ENCODE peak calls at places on chromosomes 12 and 14, in five cellular contexts. V, H, G, R and N are unnamed samples.

GRCh38 chr12:1808798-1809480 is 11.4 kb upstream of the LRTM2 start:
- DNase-seq in G (no peak), V (no peak), R (no peak), H (no peak), N (no peak)

GRCh38 chr12:29148958-29149690 is at the start of gene FAR2:
- DNase-seq in V (peak), G (no peak), H (peak), R (no peak), N (no peak)

GRCh38 chr12:120115692-120116442 is 686 bp downstream of the RAB35 start:
- DNase-seq in V (peak), R (no peak), G (no peak), H (peak), N (peak)

GRCh38 chr12:49050507-49051372 is 9.9 kb downstream of the KMT2D start:
- DNase-seq in H (no peak), V (no peak), R (no peak), G (no peak), N (no peak)

GRCh38 chr14:102986810-102987579 is 64.5 kb downstream of the AMN start:
- DNase-seq in G (no peak), H (no peak), R (no peak), V (no peak), N (peak)

GRCh38 chr12:46342562-46343033 is 30.0 kb downstream of the SLC38A2 start:
- DNase-seq in R (no peak), H (peak), V (no peak), G (no peak), N (peak)

GRCh38 chr12:42070056-42070455 is 74.6 kb downstream of the GXYLT1 start:
- DNase-seq in G (no peak), V (no peak), R (no peak), H (no peak), N (no peak)

GRCh38 chr14:36233217-36233616 is 56.7 kb upstream of the PTCSC3 start:
- DNase-seq in G (no peak), H (no peak), R (no peak), V (no peak), N (no peak)

GRCh38 chr12:112980491-112981158 is 2.3 kb downstream of the OAS2 start:
- DNase-seq in H (no peak), G (no peak), R (no peak), V (no peak), N (no peak)

GRCh38 chr12:120598674-120599463 is 17.7 kb upstream of the POP5 start:
- DNase-seq in R (no peak), V (peak), G (no peak), H (peak), N (peak)

GRCh38 chr12:94545937-94546771 is 86.5 kb upstream of the CEP83 start:
- DNase-seq in G (peak), H (peak), R (peak), V (peak), N (peak)

GRCh38 chr12:52054231-52054837 is 3.1 kb downstream of the NR4A1 start:
- DNase-seq in V (no peak), G (no peak), R (no peak), H (no peak), N (no peak)

DNA sequence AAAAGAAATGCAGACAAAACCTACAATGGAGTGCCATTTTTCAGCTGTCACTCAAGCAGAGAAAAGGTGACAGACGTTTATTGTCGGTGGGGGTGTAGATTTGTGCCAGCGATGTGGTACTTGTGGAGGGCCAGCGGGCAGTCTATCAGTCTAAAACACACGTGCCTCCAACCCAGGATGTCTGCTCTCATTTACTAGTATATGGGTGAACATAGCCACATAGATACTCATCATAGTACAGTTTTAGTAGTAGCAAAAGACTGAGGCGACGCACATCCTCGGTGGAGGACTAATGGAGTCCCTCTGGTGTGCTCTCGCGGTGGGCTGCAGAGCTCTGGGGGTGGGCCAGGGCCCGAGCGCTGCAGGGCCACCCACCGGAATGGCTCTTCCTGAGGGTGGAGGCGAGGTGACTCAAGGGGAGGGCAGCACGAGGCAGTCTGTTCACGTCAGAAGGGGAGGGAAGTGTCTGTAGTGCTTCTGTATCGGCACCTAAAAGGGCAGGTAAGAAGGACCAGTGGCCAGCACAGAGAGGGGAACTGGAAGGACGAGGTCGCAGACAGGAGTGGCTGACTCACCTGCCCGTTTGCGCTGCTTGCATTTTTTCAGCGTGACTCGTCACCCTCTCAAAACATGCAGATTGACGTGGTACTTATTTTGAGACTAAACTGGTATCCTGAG is 26.1 kb downstream of the SFSWAP start:
- DNase-seq in R (peak), H (no peak), G (no peak), V (peak), N (no peak)
- TF ChIP-seq HDAC2 in R (no peak), H (no peak), G (no peak), V (no peak), N (no peak)

GRCh38 chr12:6851921-6852650 is at the start of gene USP5:
- DNase-seq in G (peak), V (peak), R (peak), H (peak), N (peak)

GRCh38 chr12:6852651-6853354 is 853 bp downstream of the USP5 start:
- DNase-seq in G (no peak), V (peak), R (no peak), H (peak), N (peak)

GRCh38 chr12:6854036-6854435 is 2.1 kb downstream of the USP5 start:
- DNase-seq in H (no peak), R (no peak), G (no peak), V (no peak), N (peak)

GRCh38 chr12:6853626-6854025 is 1.7 kb downstream of the USP5 start:
- DNase-seq in V (no peak), H (no peak), G (no peak), R (no peak), N (no peak)

DNA sequence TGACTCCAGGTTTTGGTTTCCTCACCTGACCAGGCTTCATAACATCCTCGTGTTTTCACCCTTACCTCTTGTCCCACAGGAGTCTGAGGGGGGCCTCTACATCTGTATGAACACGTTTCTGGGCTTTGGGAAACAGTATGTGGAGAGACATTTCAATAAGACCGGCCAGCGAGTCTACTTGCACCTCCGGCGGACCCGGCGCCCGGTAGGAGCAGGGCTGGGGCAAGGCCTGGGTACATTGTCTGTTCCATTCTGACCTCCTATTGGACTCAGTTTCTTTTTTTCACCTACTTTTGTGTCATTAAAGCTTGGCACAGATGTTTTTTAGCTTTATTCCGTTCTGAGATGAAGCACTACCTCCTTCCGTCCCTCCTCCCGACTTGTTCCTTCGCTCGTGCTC is 3.4 kb downstream of the USP5 start:
- DNase-seq in H (no peak), G (no peak), R (no peak), V (no peak), N (no peak)
- TF ChIP-seq HDAC2 in H (no peak), G (no peak), R (no peak), V (no peak), N (no peak)

GRCh38 chr12:115464008-115464672 is 780.2 kb upstream of the TBX3 start:
- DNase-seq in G (no peak), H (no peak), V (no peak), R (no peak), N (no peak)
- TF ChIP-seq HDAC2 in G (no peak), H (no peak), V (no peak), R (no peak), N (no peak)

GRCh38 chr14:105700622-105701288 is 174.4 kb downstream of the TMEM121 start:
- DNase-seq in G (peak), H (no peak), V (no peak), R (no peak), N (no peak)
- TF ChIP-seq HDAC2 in G (no peak), H (no peak), V (no peak), R (no peak), N (no peak)

DNA sequence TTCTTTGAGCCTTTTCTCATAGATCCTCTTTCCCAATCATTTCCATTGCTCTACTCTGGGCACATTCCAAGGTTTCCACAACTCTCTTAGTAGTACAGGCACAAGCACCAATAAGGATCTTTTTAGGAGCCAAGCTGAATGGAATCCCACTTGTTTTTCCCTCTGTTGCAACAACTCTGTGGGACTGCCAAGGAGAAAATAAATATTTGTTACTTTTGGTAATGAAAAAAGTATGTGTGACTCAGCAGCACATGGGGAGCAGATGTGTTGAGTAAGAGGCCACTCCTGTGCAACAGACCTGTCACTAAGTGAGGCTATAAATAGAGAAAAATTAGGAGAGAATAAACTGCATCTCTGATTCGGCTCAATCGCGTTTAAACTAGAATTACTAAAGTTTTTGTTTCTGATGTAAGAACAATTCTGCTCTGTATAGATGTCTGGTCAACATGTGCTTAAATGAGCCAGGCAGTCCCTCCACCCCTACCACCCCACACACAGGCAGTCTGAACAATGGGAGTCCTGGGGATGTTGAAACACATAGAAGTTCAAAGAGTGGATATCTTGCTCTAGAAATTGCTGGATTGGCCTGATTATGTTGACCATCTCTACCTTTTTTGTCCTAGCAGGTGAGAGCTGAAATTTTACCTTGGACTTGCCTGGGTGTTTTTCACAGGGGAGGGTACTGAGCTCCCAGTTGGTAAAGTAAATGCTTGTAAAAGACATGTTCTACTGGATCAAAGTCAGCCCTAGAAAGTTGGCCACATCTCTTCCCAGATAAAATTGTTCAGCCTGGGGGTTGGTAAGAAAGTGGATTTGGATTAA is 244.3 kb upstream of the NOVA1 start:
- DNase-seq in R (no peak), V (peak), G (no peak), H (peak), N (peak)
- TF ChIP-seq HDAC2 in R (no peak), V (no peak), G (no peak), H (no peak), N (no peak)

GRCh38 chr14:52117433-52117832 is 48.6 kb upstream of the NID2 start:
- DNase-seq in H (no peak), R (no peak), G (no peak), V (no peak), N (no peak)
- TF ChIP-seq HDAC2 in H (no peak), R (no peak), G (no peak), V (no peak), N (no peak)

GRCh38 chr14:64612021-64612380 is 62.2 kb downstream of the PPP1R36 start:
- DNase-seq in G (no peak), H (no peak), R (no peak), V (peak), N (no peak)
- TF ChIP-seq HDAC2 in G (no peak), H (no peak), R (no peak), V (no peak), N (no peak)

GRCh38 chr12:9692909-9693308 is 23.4 kb downstream of the CLEC2D start:
- DNase-seq in R (no peak), V (no peak), H (no peak), G (no peak), N (no peak)
- TF ChIP-seq HDAC2 in R (no peak), V (no peak), H (no peak), G (no peak), N (no peak)

GRCh38 chr12:93518725-93519124 is 51.4 kb downstream of the MRPL42 start:
- DNase-seq in G (no peak), H (peak), R (no peak), V (no peak), N (no peak)
- TF ChIP-seq HDAC2 in G (no peak), H (no peak), R (no peak), V (no peak), N (no peak)